ENCODE peak calls at places on chromosomes 11 and 22, in six cellular contexts. J is AG10803; V is GM10248; H is sciatic nerve; B is activated naive CD8-positive, alpha-beta T cell treated with anti-CD3 and anti-CD28 coated beads for 36 hours; C is EH. Z is an unnamed sample.

GRCh38 chr11:38543951-38544350 is 1945.9 kb upstream of the RAG2 start:
- DNase-seq in H (no peak), B (no peak), C (no peak), V (no peak), J (no peak), Z (no peak)

GRCh38 chr11:64074239-64074638 is 38.5 kb downstream of the FLRT1 start:
- DNase-seq in H (no peak), J (no peak), C (peak), B (no peak), V (no peak), Z (no peak)

GRCh38 chr11:64864473-64865285 is 13.7 kb downstream of the EHD1 start:
- DNase-seq in H (no peak), J (peak), C (peak), V (peak), B (peak), Z (peak)

GRCh38 chr11:69135420-69136363 is 20.0 kb upstream of the SMIM38 start:
- DNase-seq in B (no peak), V (no peak), C (no peak), J (no peak), H (peak), Z (no peak)

GRCh38 chr11:798093-798713 is at the start of gene SLC25A22:
- DNase-seq in B (peak), C (peak), V (peak), J (peak), H (peak), Z (no peak)

GRCh38 chr11:18844753-18845367 is 53.3 kb upstream of the PTPN5 start:
- DNase-seq in C (peak), B (no peak), J (peak), V (peak), H (no peak), Z (no peak)

GRCh38 chr22:44685384-44686056 is 16.5 kb upstream of the PRR5 start:
- DNase-seq in B (peak), C (peak), V (peak), J (peak), H (no peak), Z (no peak)

GRCh38 chr11:61532136-61533038 is 23.8 kb downstream of the LRRC10B start:
- DNase-seq in H (no peak), C (peak), J (no peak), V (peak), B (peak), Z (no peak)

GRCh38 chr11:66454253-66454652 is 12.5 kb upstream of the PELI3 start:
- DNase-seq in H (no peak), B (no peak), J (no peak), C (no peak), V (no peak), Z (no peak)

GRCh38 chr11:72352859-72353551 is 81.3 kb downstream of the CLPB start:
- DNase-seq in B (no peak), C (peak), V (peak), J (peak), H (no peak), Z (no peak)

GRCh38 chr11:66708701-66709100 is 20.3 kb downstream of the SPTBN2 start:
- DNase-seq in C (no peak), V (no peak), B (no peak), H (no peak), J (no peak), Z (no peak)